ENCODE peak calls at places on chromosomes 6 and 20, in ten cellular contexts. B, W, N, O, M, J, S, D, H and Z are unnamed samples.

GRCh38 chr6:36599791-36600209 is 5.6 kb downstream of the SRSF3 start:
- ATAC-seq in H (peak), M (peak), N (peak), W (peak), O (peak), B (peak), J (no peak), D (peak), S (peak), Z (peak)

GRCh38 chr6:132133734-132134490 is 182.7 kb upstream of the CCN2 start:
- ATAC-seq in O (no peak), D (no peak), B (no peak), N (no peak), M (no peak), W (no peak), S (no peak), J (no peak), H (no peak), Z (no peak)

GRCh38 chr20:17863577-17864292 is 104.9 kb downstream of the SNX5 start:
- ATAC-seq in H (no peak), W (peak), J (peak), M (peak), O (no peak), D (no peak), N (no peak), B (peak), S (peak), Z (no peak)

GRCh38 chr6:142881771-142882170 is 63.2 kb downstream of the HIVEP2 start:
- ATAC-seq in D (no peak), N (no peak), O (no peak), B (no peak), S (peak), W (no peak), H (peak), M (no peak), J (no peak), Z (no peak)

GRCh38 chr6:84860493-84860892 is 96.1 kb upstream of the TBX18 start:
- ATAC-seq in J (no peak), H (no peak), S (no peak), O (no peak), B (no peak), D (no peak), M (no peak), N (no peak), W (no peak), Z (no peak)

GRCh38 chr20:53883098-53883762 is 187.2 kb downstream of the BCAS1 start:
- ATAC-seq in B (no peak), H (no peak), D (no peak), W (no peak), N (no peak), S (no peak), M (no peak), J (no peak), O (peak), Z (peak)

GRCh38 chr20:7879883-7880282 is 60.4 kb downstream of the HAO1 start:
- ATAC-seq in N (no peak), S (no peak), D (no peak), J (no peak), W (no peak), M (no peak), O (no peak), H (no peak), B (no peak), Z (no peak)

GRCh38 chr6:53250761-53251672 is 97.7 kb downstream of the ELOVL5 start:
- ATAC-seq in M (peak), N (no peak), B (no peak), J (no peak), S (no peak), W (no peak), O (no peak), H (no peak), D (no peak), Z (peak)

GRCh38 chr6:53378208-53378607 is 29.5 kb upstream of the ELOVL5 start:
- ATAC-seq in W (no peak), S (no peak), H (peak), N (no peak), B (no peak), J (no peak), O (no peak), D (no peak), M (peak), Z (no peak)

GRCh38 chr6:111759413-111759835 is 113.8 kb downstream of the FYN start:
- ATAC-seq in J (no peak), W (no peak), H (no peak), O (peak), N (peak), S (no peak), B (peak), M (peak), D (peak), Z (peak)

GRCh38 chr20:36528875-36529425 is 12.4 kb upstream of the MYL9 start:
- ATAC-seq in D (no peak), H (no peak), W (no peak), B (no peak), M (no peak), N (no peak), O (no peak), S (no peak), J (peak), Z (no peak)

GRCh38 chr6:53310751-53311585 is 37.8 kb downstream of the ELOVL5 start:
- ATAC-seq in M (no peak), J (no peak), W (no peak), N (no peak), B (no peak), S (no peak), O (no peak), D (no peak), H (no peak), Z (no peak)